ENCODE peak calls at places on chromosomes 1 and 21, in six cellular contexts. R is HFF-Myc, K is psoas muscle, V is fibroblast of lung, A is MCF 10A, B is colonic mucosa. Q is an unnamed sample.

GRCh38 chr1:214451591-214451990 is 99.8 kb downstream of the PTPN14 start:
- DNase-seq in R (no peak), K (no peak), V (no peak), A (peak; percentile 40), B (no peak), Q (no peak)

GRCh38 chr1:157399984-157400382 is 152.3 kb downstream of the FCRL5 start:
- DNase-seq in R (no peak), K (no peak), V (no peak), A (peak; percentile 21), B (no peak), Q (peak; percentile 27)

GRCh38 chr1:187070076-187070475 is 241.3 kb downstream of the PLA2G4A start:
- DNase-seq in R (no peak), K (no peak), V (no peak), A (peak; percentile 8), B (no peak), Q (no peak)

GRCh38 chr1:74162333-74162732 is 35.6 kb downstream of the LRRIQ3 start:
- DNase-seq in R (no peak), K (no peak), V (no peak), A (no peak), B (no peak), Q (no peak)

GRCh38 chr21:41367598-41368360 is 6.0 kb downstream of the MX2 start:
- DNase-seq in R (no peak), K (no peak), V (no peak), A (no peak), B (no peak), Q (peak; percentile 87)

GRCh38 chr1:247376659-247377058 is 39.3 kb upstream of the NLRP3 start:
- DNase-seq in R (no peak), K (no peak), V (no peak), A (no peak), B (no peak), Q (no peak)

GRCh38 chr21:45876381-45877159 is 105.0 kb upstream of the COL6A1 start:
- DNase-seq in R (no peak), K (peak; percentile 43), V (peak; percentile 49), A (no peak), B (no peak), Q (no peak)

GRCh38 chr1:21013510-21013909 is 163.2 kb downstream of the EIF4G3 start:
- DNase-seq in R (no peak), K (no peak), V (no peak), A (no peak), B (no peak), Q (no peak)

GRCh38 chr1:46223472-46223943 is 20.4 kb downstream of the LURAP1 start:
- DNase-seq in R (peak; percentile 76), K (peak; percentile 75), V (peak; percentile 91), A (peak; percentile 91), B (peak; percentile 71), Q (peak; percentile 74)

GRCh38 chr1:43021547-43022474 is 63.1 kb upstream of the SLC2A1 start:
- DNase-seq in R (no peak), K (no peak), V (no peak), A (peak; percentile 95), B (no peak), Q (no peak)

DNA sequence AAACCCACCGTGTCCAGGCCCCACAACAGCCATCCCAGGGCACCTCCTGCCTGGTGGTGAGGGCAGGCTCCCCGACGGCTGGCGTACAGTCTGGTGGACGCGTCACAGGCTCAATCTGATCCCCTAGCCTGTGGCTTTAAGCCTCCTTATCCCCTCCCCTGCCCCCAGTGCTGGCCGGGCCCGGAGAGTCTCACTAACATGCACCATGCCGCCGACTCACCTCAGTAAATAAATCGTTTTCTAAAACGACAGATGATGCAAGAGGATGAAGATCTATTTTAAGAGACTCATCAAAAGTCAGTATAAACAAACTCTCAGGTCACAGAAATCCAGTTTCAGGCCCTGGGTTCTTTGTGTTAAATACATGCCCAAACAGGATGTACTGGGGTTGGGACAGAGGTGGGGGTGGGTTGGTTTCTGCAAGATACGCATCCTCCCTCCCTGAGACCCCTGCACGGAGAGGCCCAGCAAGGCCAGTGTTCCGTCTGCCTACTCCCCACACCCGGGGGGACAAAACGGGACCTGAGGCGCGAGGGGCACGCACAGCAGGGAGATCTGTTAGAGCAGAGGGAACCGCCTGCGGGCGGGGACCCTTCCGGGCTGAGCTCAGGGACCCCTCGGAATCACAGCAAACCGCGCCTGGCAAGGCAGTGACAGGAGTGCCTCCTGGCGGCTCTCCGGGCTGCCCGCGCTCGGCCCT is 3.1 kb downstream of the PANK4 start:
- DNase-seq in R (no peak), K (peak; percentile 80), V (no peak), A (no peak), B (no peak), Q (no peak)
- TF ChIP-seq CTCF in R (no peak), K (no peak), V (no peak), A (no peak), B (no peak), Q (no peak)

GRCh38 chr1:217747156-217747769 is 116.1 kb downstream of the SPATA17 start:
- DNase-seq in R (peak; percentile 10), K (no peak), V (peak; percentile 67), A (peak; percentile 66), B (no peak), Q (peak; percentile 13)
- TF ChIP-seq CTCF in R (peak; percentile 46), K (peak; percentile 45), V (peak; percentile 33), A (peak; percentile 93), B (peak; percentile 64), Q (peak; percentile 66)

GRCh38 chr1:54973205-54973921 is 7.1 kb upstream of the TMEM61 start:
- DNase-seq in R (no peak), K (peak; percentile 69), V (peak; percentile 63), A (peak; percentile 54), B (peak; percentile 40), Q (peak; percentile 6)
- TF ChIP-seq CTCF in R (peak; percentile 44), K (peak; percentile 30), V (peak; percentile 67), A (peak; percentile 34), B (peak; percentile 16), Q (no peak)

DNA sequence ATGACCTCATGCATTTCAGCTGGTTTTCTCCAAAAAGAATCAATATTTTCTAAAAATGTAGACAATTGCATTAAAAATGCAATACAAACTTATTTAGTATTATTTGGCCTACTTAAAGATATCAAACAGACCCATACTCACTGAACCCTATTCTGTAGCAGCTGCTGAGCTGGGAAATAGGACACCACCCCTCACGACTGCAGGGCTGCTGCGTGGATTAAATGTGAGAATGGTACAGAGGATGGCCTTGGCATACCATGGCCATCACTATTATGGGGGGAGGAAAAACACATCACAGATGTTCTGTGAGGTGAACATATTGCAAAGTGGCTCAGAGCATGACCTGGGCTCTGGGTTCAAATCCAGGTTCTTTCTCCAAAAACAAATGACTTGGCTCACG is 2.8 kb upstream of the ZNF436 start:
- DNase-seq in R (no peak), K (no peak), V (no peak), A (no peak), B (no peak), Q (no peak)
- TF ChIP-seq CTCF in R (no peak), K (no peak), V (no peak), A (no peak), B (no peak), Q (no peak)

DNA sequence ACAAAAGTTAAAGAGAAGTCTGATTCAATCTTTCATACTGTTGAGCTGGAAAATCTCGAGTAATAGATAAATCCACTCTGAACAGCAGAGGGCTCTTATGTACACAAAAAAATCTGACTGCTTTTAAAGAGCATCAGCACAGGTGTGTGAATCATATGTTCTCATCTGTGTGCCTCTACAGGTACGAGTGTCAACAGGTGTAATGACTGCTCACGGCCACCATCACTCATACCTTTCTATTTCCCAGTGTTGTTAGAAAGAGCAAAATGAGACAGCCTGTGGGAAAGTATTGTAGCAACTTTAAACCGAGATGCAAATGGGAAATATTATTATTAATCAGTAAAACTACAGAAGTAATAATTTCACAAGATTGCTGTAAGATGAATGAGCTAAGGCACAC is 49.0 kb upstream of the SCAF4 start:
- DNase-seq in R (no peak), K (no peak), V (no peak), A (peak; percentile 54), B (no peak), Q (no peak)
- TF ChIP-seq CTCF in R (no peak), K (no peak), V (no peak), A (peak; percentile 33), B (no peak), Q (peak; percentile 24)

GRCh38 chr21:39680216-39680615 is 64.8 kb upstream of the IGSF5 start:
- DNase-seq in R (no peak), K (no peak), V (no peak), A (no peak), B (no peak), Q (no peak)
- TF ChIP-seq CTCF in R (no peak), K (no peak), V (no peak), A (no peak), B (no peak), Q (no peak)

GRCh38 chr21:43619856-43620255 is 39.4 kb downstream of the HSF2BP start:
- DNase-seq in R (no peak), K (no peak), V (no peak), A (peak; percentile 23), B (no peak), Q (no peak)
- TF ChIP-seq CTCF in R (peak; percentile 6), K (no peak), V (no peak), A (peak; percentile 6), B (peak; percentile 27), Q (no peak)

DNA sequence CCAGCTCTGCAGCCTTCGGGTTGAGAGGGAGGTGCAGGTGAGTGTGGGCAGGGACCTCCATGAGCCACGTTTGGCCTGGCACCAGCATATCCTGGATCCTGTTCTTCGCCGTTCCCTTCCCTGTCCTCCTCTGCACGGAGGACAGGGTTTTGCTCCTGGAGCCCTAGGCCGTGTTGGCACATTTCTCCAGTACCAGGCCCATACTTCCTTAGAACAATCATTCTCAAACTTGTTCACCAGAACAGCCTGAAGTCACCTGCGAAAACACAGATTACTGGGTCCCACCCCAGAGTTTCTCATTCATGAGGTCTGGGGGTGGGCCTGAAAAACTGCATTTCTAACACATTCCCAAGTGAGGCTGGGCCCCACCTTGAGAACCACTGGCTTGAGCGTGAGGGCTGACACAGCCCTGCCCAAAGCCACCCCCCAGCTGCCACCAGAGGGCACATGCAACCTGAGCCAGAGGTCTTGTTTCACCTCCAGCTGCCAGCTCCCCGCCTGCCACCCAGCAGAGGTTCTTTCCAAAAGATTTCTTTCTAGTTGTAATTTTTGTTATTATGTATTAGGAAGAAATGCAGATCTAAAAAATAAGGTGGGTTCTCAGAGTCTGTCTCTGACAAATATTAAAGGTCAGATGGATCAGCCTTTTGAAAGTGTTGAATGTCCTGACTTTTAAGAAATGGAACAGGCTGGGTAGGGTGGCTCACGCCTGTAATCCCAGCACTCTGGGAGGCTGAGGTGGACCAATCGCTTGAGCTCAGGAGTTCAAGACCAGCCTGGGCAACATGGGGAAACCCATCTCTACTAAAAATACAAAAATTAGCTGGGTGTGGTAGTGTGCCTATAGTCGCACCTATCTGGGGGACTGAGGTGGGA is 39.6 kb upstream of the LDLRAP1 start:
- DNase-seq in R (no peak), K (peak; percentile 83), V (no peak), A (peak; percentile 44), B (peak; percentile 80), Q (no peak)
- TF ChIP-seq CTCF in R (peak; percentile 54), K (peak; percentile 67), V (peak; percentile 18), A (peak; percentile 48), B (peak; percentile 60), Q (peak; percentile 64)

GRCh38 chr1:23368562-23369334 is 888 bp downstream of the ZNF436 start:
- DNase-seq in R (no peak), K (peak; percentile 95), V (peak; percentile 88), A (peak; percentile 93), B (peak; percentile 90), Q (peak; percentile 90)
- TF ChIP-seq CTCF in R (peak; percentile 29), K (no peak), V (no peak), A (no peak), B (no peak), Q (peak; percentile 27)